ENCODE peak calls at places on chromosomes 16 and 17, in nine cellular contexts. Q, B, K, F, V, G, J, U and P are unnamed samples.

GRCh38 chr17:41784207-41784744 is 2.2 kb downstream of the JUP start:
- DNase-seq in Q (peak; percentile 67), B (peak; percentile 71), K (no peak), F (peak; percentile 82), V (peak; percentile 65), G (peak; percentile 77), J (no peak), U (peak; percentile 43), P (no peak)

GRCh38 chr17:60493847-60494321 is 32.2 kb downstream of the APPBP2 start:
- DNase-seq in Q (no peak), B (no peak), K (no peak), F (no peak), V (peak; percentile 6), G (no peak), J (no peak), U (no peak), P (no peak)

GRCh38 chr16:2874584-2875362 is 8.2 kb upstream of the FLYWCH2 start:
- DNase-seq in Q (peak; percentile 82), B (peak; percentile 84), K (peak; percentile 37), F (no peak), V (peak; percentile 26), G (peak; percentile 87), J (peak; percentile 91), U (peak; percentile 68), P (peak; percentile 84)

GRCh38 chr16:49463529-49463928 is 89.9 kb downstream of the C16orf78 start:
- DNase-seq in Q (no peak), B (no peak), K (peak; percentile 55), F (no peak), V (no peak), G (no peak), J (no peak), U (no peak), P (no peak)

GRCh38 chr17:42584880-42585279 is 7.4 kb upstream of the PSMC3IP start:
- DNase-seq in Q (no peak), B (no peak), K (no peak), F (no peak), V (no peak), G (no peak), J (no peak), U (no peak), P (no peak)

GRCh38 chr17:45433136-45433535 is 466 bp upstream of the ARHGAP27 start:
- DNase-seq in Q (no peak), B (no peak), K (no peak), F (no peak), V (no peak), G (no peak), J (peak; percentile 47), U (no peak), P (no peak)

GRCh38 chr17:76725580-76726230 is 701 bp downstream of the JMJD6 start:
- DNase-seq in Q (peak; percentile 78), B (peak; percentile 54), K (peak; percentile 50), F (no peak), V (no peak), G (peak; percentile 60), J (peak; percentile 92), U (no peak), P (peak; percentile 64)

GRCh38 chr16:29899516-29900101 is at the start of gene SEZ6L2:
- DNase-seq in Q (peak; percentile 31), B (peak; percentile 95), K (peak; percentile 58), F (peak; percentile 85), V (peak; percentile 89), G (peak; percentile 97), J (peak; percentile 94), U (peak; percentile 81), P (peak; percentile 89)

GRCh38 chr17:79991924-79992656 is 43.6 kb downstream of the TBC1D16 start:
- DNase-seq in Q (peak; percentile 57), B (no peak), K (no peak), F (no peak), V (no peak), G (peak; percentile 9), J (peak; percentile 81), U (peak; percentile 59), P (no peak)

GRCh38 chr17:75695830-75696271 is 25.4 kb upstream of the ITGB4 start:
- DNase-seq in Q (peak; percentile 73), B (no peak), K (no peak), F (no peak), V (no peak), G (no peak), J (peak; percentile 41), U (no peak), P (peak; percentile 63)

GRCh38 chr16:5678371-5678770 is 580.8 kb upstream of the EEF2KMT start:
- DNase-seq in Q (no peak), B (no peak), K (no peak), F (no peak), V (no peak), G (no peak), J (no peak), U (no peak), P (no peak)

GRCh38 chr17:65595071-65595655 is 33.7 kb upstream of the AXIN2 start:
- DNase-seq in Q (no peak), B (peak; percentile 6), K (no peak), F (no peak), V (no peak), G (no peak), J (no peak), U (no peak), P (peak; percentile 13)

GRCh38 chr17:18920911-18921441 is 31.0 kb upstream of the SLC5A10 start:
- DNase-seq in Q (no peak), B (no peak), K (no peak), F (no peak), V (no peak), G (peak; percentile 2), J (no peak), U (no peak), P (no peak)

GRCh38 chr17:33888455-33888854 is 366.6 kb upstream of the CCL2 start:
- DNase-seq in Q (no peak), B (no peak), K (no peak), F (no peak), V (no peak), G (no peak), J (no peak), U (no peak), P (no peak)

GRCh38 chr17:64259922-64260321 is 3.1 kb downstream of the TEX2 start:
- DNase-seq in Q (no peak), B (peak; percentile 78), K (no peak), F (no peak), V (no peak), G (peak; percentile 81), J (no peak), U (peak; percentile 58), P (peak; percentile 67)

GRCh38 chr17:44223574-44224046 is 4.1 kb upstream of the UBTF start:
- DNase-seq in Q (no peak), B (peak; percentile 78), K (no peak), F (no peak), V (no peak), G (peak; percentile 47), J (no peak), U (peak; percentile 89), P (peak; percentile 94)

GRCh38 chr17:78409191-78409621 is 30.8 kb downstream of the PGS1 start:
- DNase-seq in Q (no peak), B (no peak), K (no peak), F (no peak), V (no peak), G (no peak), J (no peak), U (no peak), P (no peak)

GRCh38 chr17:60744355-60744958 is 66.8 kb downstream of the BCAS3 start:
- DNase-seq in Q (no peak), B (no peak), K (no peak), F (no peak), V (no peak), G (no peak), J (no peak), U (peak; percentile 25), P (peak; percentile 17)

GRCh38 chr17:77472837-77473214 is 332.1 kb downstream of the SEC14L1 start:
- DNase-seq in Q (no peak), B (no peak), K (no peak), F (no peak), V (no peak), G (no peak), J (no peak), U (no peak), P (no peak)

GRCh38 chr16:89395150-89396142 is 94.9 kb downstream of the ANKRD11 start:
- DNase-seq in Q (peak; percentile 87), B (peak; percentile 99), K (no peak), F (peak; percentile 96), V (peak; percentile 95), G (peak; percentile 99), J (peak; percentile 95), U (peak; percentile 98), P (peak; percentile 98)

GRCh38 chr17:6910987-6911603 is 79.6 kb upstream of the TEKT1 start:
- DNase-seq in Q (no peak), B (peak; percentile 65), K (no peak), F (no peak), V (peak; percentile 18), G (peak; percentile 64), J (no peak), U (peak; percentile 71), P (peak; percentile 71)

GRCh38 chr17:37828313-37829124 is 83.7 kb upstream of the HNF1B start:
- DNase-seq in Q (no peak), B (no peak), K (no peak), F (no peak), V (no peak), G (peak; percentile 4), J (no peak), U (peak; percentile 32), P (no peak)
- H3K4me3 ChIP-seq in Q (no peak overlapping the region), B (no peak overlapping the region), K (no peak overlapping the region), F (no peak overlapping the region), V (no peak overlapping the region), G (no peak overlapping the region), J (no peak overlapping the region), U (no peak overlapping the region), P (no peak overlapping the region)

GRCh38 chr16:23062524-23062923 is 86.7 kb downstream of the USP31 start:
- DNase-seq in Q (no peak), B (no peak), K (no peak), F (no peak), V (no peak), G (no peak), J (no peak), U (no peak), P (no peak)
- TF ChIP-seq CTCF in Q (no peak), B (no peak), K (no peak), F (no peak), V (no peak), G (no peak), J (no peak), U (no peak), P (no peak)

GRCh38 chr17:82053130-82053529 is 1.4 kb downstream of the GPS1 start:
- DNase-seq in Q (no peak), B (no peak), K (no peak), F (no peak), V (no peak), G (no peak), J (peak; percentile 57), U (no peak), P (no peak)
- H3K4me3 ChIP-seq in Q (peak overlapping the region; percentile 91), B (peak overlapping the region; percentile 84), K (peak overlapping the region; percentile 63), F (peak overlapping the region; percentile 80), V (peak overlapping the region; percentile 77), G (no peak overlapping the region), J (peak overlapping the region; percentile 92), U (peak overlapping the region; percentile 88), P (peak overlapping the region; percentile 81)

GRCh38 chr16:14164916-14165684 is 94.0 kb downstream of the MRTFB start:
- DNase-seq in Q (no peak), B (no peak), K (no peak), F (no peak), V (no peak), G (no peak), J (no peak), U (no peak), P (no peak)

GRCh38 chr16:14172200-14172805 is 101.2 kb downstream of the MRTFB start:
- DNase-seq in Q (no peak), B (peak; percentile 72), K (no peak), F (no peak), V (no peak), G (peak; percentile 74), J (no peak), U (peak; percentile 82), P (peak; percentile 79)

GRCh38 chr16:14168146-14168545 is 97.0 kb downstream of the MRTFB start:
- DNase-seq in Q (no peak), B (peak; percentile 68), K (no peak), F (no peak), V (no peak), G (peak; percentile 85), J (no peak), U (peak; percentile 48), P (no peak)
- TF ChIP-seq CTCF in Q (no peak), B (no peak), K (no peak), F (no peak), V (no peak), G (no peak), J (no peak), U (no peak), P (no peak)